ENCODE peak calls at places on chromosomes 11 and 22, in ten cellular contexts. One of them, this sample, is unnamed.
A peak's percentile ranks its signal among the peaks of the same experiment; 100 is the strongest.

GRCh38 chr22:44819966-44820631 is 67.7 kb downstream of the ARHGAP8 start:
- DNase-seq in pancreas: no peak
- DNase-seq in CD8-positive, alpha-beta T cell: no peak
- DNase-seq in sciatic nerve: no peak
- DNase-seq in mucosa of descending colon: no peak
- DNase-seq in heart left ventricle: no peak
- DNase-seq in psoas muscle: no peak
- DNase-seq in HS-5: no peak
- DNase-seq in activated gamma-delta T cell treated with anti-CD3 and anti-CD28 coated beads, Interleukin-2, amount 50 U/mL, for 16 hours: no peak
- DNase-seq in suprapubic skin: no peak
- DNase-seq in this sample: no peak

GRCh38 chr11:10818594-10818993 is 9.9 kb upstream of the EIF4G2 start:
- DNase-seq in pancreas: no peak
- DNase-seq in CD8-positive, alpha-beta T cell: no peak
- DNase-seq in sciatic nerve: no peak
- DNase-seq in mucosa of descending colon: no peak
- DNase-seq in heart left ventricle: no peak
- DNase-seq in psoas muscle: no peak
- DNase-seq in HS-5: peak; percentile 94
- DNase-seq in activated gamma-delta T cell treated with anti-CD3 and anti-CD28 coated beads, Interleukin-2, amount 50 U/mL, for 16 hours: no peak
- DNase-seq in suprapubic skin: no peak
- DNase-seq in this sample: no peak

GRCh38 chr22:45164217-45165123 is 745 bp downstream of the NUP50 start:
- DNase-seq in pancreas: peak; percentile 37
- DNase-seq in CD8-positive, alpha-beta T cell: no peak
- DNase-seq in sciatic nerve: peak; percentile 72
- DNase-seq in mucosa of descending colon: peak; percentile 40
- DNase-seq in heart left ventricle: peak; percentile 35
- DNase-seq in psoas muscle: peak; percentile 66
- DNase-seq in HS-5: no peak
- DNase-seq in activated gamma-delta T cell treated with anti-CD3 and anti-CD28 coated beads, Interleukin-2, amount 50 U/mL, for 16 hours: no peak
- DNase-seq in suprapubic skin: peak; percentile 72
- DNase-seq in this sample: peak; percentile 55

GRCh38 chr22:32788884-32789624 is 12.5 kb upstream of the TIMP3 start:
- DNase-seq in pancreas: no peak
- DNase-seq in CD8-positive, alpha-beta T cell: no peak
- DNase-seq in sciatic nerve: no peak
- DNase-seq in mucosa of descending colon: no peak
- DNase-seq in heart left ventricle: no peak
- DNase-seq in psoas muscle: no peak
- DNase-seq in HS-5: no peak
- DNase-seq in activated gamma-delta T cell treated with anti-CD3 and anti-CD28 coated beads, Interleukin-2, amount 50 U/mL, for 16 hours: no peak
- DNase-seq in suprapubic skin: no peak
- DNase-seq in this sample: no peak

GRCh38 chr22:36641902-36642640 is 61.5 kb downstream of the CACNG2 start:
- DNase-seq in pancreas: no peak
- DNase-seq in CD8-positive, alpha-beta T cell: no peak
- DNase-seq in sciatic nerve: no peak
- DNase-seq in mucosa of descending colon: no peak
- DNase-seq in heart left ventricle: no peak
- DNase-seq in psoas muscle: no peak
- DNase-seq in HS-5: peak; percentile 35
- DNase-seq in activated gamma-delta T cell treated with anti-CD3 and anti-CD28 coated beads, Interleukin-2, amount 50 U/mL, for 16 hours: no peak
- DNase-seq in suprapubic skin: no peak
- DNase-seq in this sample: no peak

GRCh38 chr11:19290356-19290755 is 49.6 kb upstream of the E2F8 start:
- DNase-seq in pancreas: no peak
- DNase-seq in CD8-positive, alpha-beta T cell: no peak
- DNase-seq in sciatic nerve: no peak
- DNase-seq in mucosa of descending colon: no peak
- DNase-seq in heart left ventricle: no peak
- DNase-seq in psoas muscle: no peak
- DNase-seq in HS-5: no peak
- DNase-seq in activated gamma-delta T cell treated with anti-CD3 and anti-CD28 coated beads, Interleukin-2, amount 50 U/mL, for 16 hours: no peak
- DNase-seq in suprapubic skin: no peak
- DNase-seq in this sample: no peak

GRCh38 chr11:12045914-12046635 is 37.6 kb upstream of the DKK3 start:
- DNase-seq in pancreas: no peak
- DNase-seq in CD8-positive, alpha-beta T cell: no peak
- DNase-seq in sciatic nerve: no peak
- DNase-seq in mucosa of descending colon: no peak
- DNase-seq in heart left ventricle: no peak
- DNase-seq in psoas muscle: no peak
- DNase-seq in HS-5: no peak
- DNase-seq in activated gamma-delta T cell treated with anti-CD3 and anti-CD28 coated beads, Interleukin-2, amount 50 U/mL, for 16 hours: no peak
- DNase-seq in suprapubic skin: no peak
- DNase-seq in this sample: no peak

GRCh38 chr11:111980062-111980461 is 42.9 kb downstream of the DIXDC1 start:
- DNase-seq in pancreas: no peak
- DNase-seq in CD8-positive, alpha-beta T cell: no peak
- DNase-seq in sciatic nerve: no peak
- DNase-seq in mucosa of descending colon: no peak
- DNase-seq in heart left ventricle: no peak
- DNase-seq in psoas muscle: no peak
- DNase-seq in HS-5: no peak
- DNase-seq in activated gamma-delta T cell treated with anti-CD3 and anti-CD28 coated beads, Interleukin-2, amount 50 U/mL, for 16 hours: no peak
- DNase-seq in suprapubic skin: no peak
- DNase-seq in this sample: no peak

GRCh38 chr11:35103366-35104194 is 35.4 kb upstream of the CD44 start:
- DNase-seq in pancreas: no peak
- DNase-seq in CD8-positive, alpha-beta T cell: no peak
- DNase-seq in sciatic nerve: no peak
- DNase-seq in mucosa of descending colon: no peak
- DNase-seq in heart left ventricle: no peak
- DNase-seq in psoas muscle: no peak
- DNase-seq in HS-5: no peak
- DNase-seq in activated gamma-delta T cell treated with anti-CD3 and anti-CD28 coated beads, Interleukin-2, amount 50 U/mL, for 16 hours: no peak
- DNase-seq in suprapubic skin: no peak
- DNase-seq in this sample: no peak

GRCh38 chr11:117189941-117190544 is 9.1 kb upstream of the TAGLN start:
- DNase-seq in pancreas: no peak
- DNase-seq in CD8-positive, alpha-beta T cell: no peak
- DNase-seq in sciatic nerve: peak; percentile 48
- DNase-seq in mucosa of descending colon: no peak
- DNase-seq in heart left ventricle: peak; percentile 25
- DNase-seq in psoas muscle: no peak
- DNase-seq in HS-5: no peak
- DNase-seq in activated gamma-delta T cell treated with anti-CD3 and anti-CD28 coated beads, Interleukin-2, amount 50 U/mL, for 16 hours: no peak
- DNase-seq in suprapubic skin: peak; percentile 35
- DNase-seq in this sample: peak; percentile 39

GRCh38 chr11:17010851-17011420 is 3.3 kb downstream of the PLEKHA7 start:
- DNase-seq in pancreas: no peak
- DNase-seq in CD8-positive, alpha-beta T cell: no peak
- DNase-seq in sciatic nerve: peak; percentile 45
- DNase-seq in mucosa of descending colon: no peak
- DNase-seq in heart left ventricle: no peak
- DNase-seq in psoas muscle: no peak
- DNase-seq in HS-5: no peak
- DNase-seq in activated gamma-delta T cell treated with anti-CD3 and anti-CD28 coated beads, Interleukin-2, amount 50 U/mL, for 16 hours: no peak
- DNase-seq in suprapubic skin: no peak
- DNase-seq in this sample: no peak